ENCODE peak calls at places on chromosomes 7 and 10, in seven cellular contexts. E is mesenchymal stem cell, G is neuronal stem cell, T is IMR-90, Z is mesendoderm, D is H1, U is trophoblast cell. X is an unnamed sample.
A peak's percentile ranks its signal among the peaks of the same experiment; 100 is the strongest.

GRCh38 chr10:111249925-111250324 is 173.1 kb downstream of the ADRA2A start:
- DNase-seq in D (no peak), G (no peak), T (no peak), U (no peak), E (no peak), Z (no peak), X (no peak)

GRCh38 chr10:96165726-96166125 is 35.6 kb downstream of the ZNF518A start:
- DNase-seq in D (no peak), E (no peak), U (peak; percentile 86), Z (no peak), G (no peak), T (no peak), X (no peak)

GRCh38 chr7:39509441-39509840 is 56.8 kb upstream of the YAE1 start:
- DNase-seq in U (no peak), T (no peak), Z (no peak), G (no peak), E (no peak), D (no peak), X (no peak)

GRCh38 chr7:152699101-152699500 is 23.2 kb upstream of the XRCC2 start:
- DNase-seq in E (no peak), T (no peak), Z (no peak), D (no peak), U (no peak), G (no peak), X (no peak)

GRCh38 chr7:158084555-158084954 is 503.1 kb downstream of the PTPRN2 start:
- DNase-seq in G (no peak), D (no peak), Z (no peak), U (no peak), E (no peak), T (no peak), X (no peak)

GRCh38 chr7:128381161-128381821 is 19.8 kb upstream of the PRRT4 start:
- DNase-seq in D (no peak), E (no peak), Z (peak; percentile 72), G (no peak), T (no peak), U (no peak), X (peak; percentile 85)

GRCh38 chr10:6333973-6334372 is 131.2 kb downstream of the PFKFB3 start:
- DNase-seq in D (no peak), U (no peak), Z (no peak), E (no peak), G (no peak), T (no peak), X (no peak)

GRCh38 chr10:44264244-44264643 is 120.7 kb downstream of the CXCL12 start:
- DNase-seq in D (no peak), G (no peak), E (no peak), U (no peak), T (peak; percentile 17), Z (no peak), X (no peak)

GRCh38 chr7:151735854-151736402 is 141.0 kb downstream of the PRKAG2 start:
- DNase-seq in E (no peak), G (no peak), Z (peak; percentile 69), D (no peak), T (no peak), U (peak; percentile 50), X (no peak)

GRCh38 chr10:98405422-98405821 is 9.6 kb downstream of the PYROXD2 start:
- DNase-seq in G (no peak), T (peak; percentile 54), U (no peak), E (no peak), Z (no peak), D (no peak), X (no peak)

GRCh38 chr7:108813247-108814014 is 243.8 kb downstream of the DNAJB9 start:
- DNase-seq in D (no peak), U (no peak), Z (peak; percentile 14), E (no peak), T (no peak), G (no peak), X (peak; percentile 28)

GRCh38 chr7:18715988-18716387 is 220.4 kb downstream of the HDAC9 start:
- DNase-seq in T (no peak), Z (no peak), G (no peak), U (no peak), E (no peak), D (no peak), X (no peak)
- H3K23ac ChIP-seq in T (no peak overlapping the region), Z (no peak overlapping the region), G (no peak overlapping the region), U (no peak overlapping the region), E (no peak overlapping the region), D (no peak overlapping the region), X (no peak overlapping the region)

GRCh38 chr7:96546426-96546825 is 163.2 kb downstream of the SEM1 start:
- DNase-seq in U (peak; percentile 11), T (no peak), G (no peak), E (no peak), Z (no peak), D (no peak), X (no peak)

GRCh38 chr7:96547371-96547811 is 162.3 kb downstream of the SEM1 start:
- DNase-seq in T (no peak), U (peak; percentile 71), Z (no peak), E (no peak), G (no peak), D (no peak), X (no peak)

GRCh38 chr7:96548664-96549063 is 161.0 kb downstream of the SEM1 start:
- DNase-seq in E (no peak), G (no peak), Z (no peak), D (no peak), T (no peak), U (peak; percentile 71), X (no peak)
- H3K23ac ChIP-seq in E (no peak overlapping the region), G (no peak overlapping the region), Z (no peak overlapping the region), D (no peak overlapping the region), T (no peak overlapping the region), U (no peak overlapping the region), X (no peak overlapping the region)

DNA sequence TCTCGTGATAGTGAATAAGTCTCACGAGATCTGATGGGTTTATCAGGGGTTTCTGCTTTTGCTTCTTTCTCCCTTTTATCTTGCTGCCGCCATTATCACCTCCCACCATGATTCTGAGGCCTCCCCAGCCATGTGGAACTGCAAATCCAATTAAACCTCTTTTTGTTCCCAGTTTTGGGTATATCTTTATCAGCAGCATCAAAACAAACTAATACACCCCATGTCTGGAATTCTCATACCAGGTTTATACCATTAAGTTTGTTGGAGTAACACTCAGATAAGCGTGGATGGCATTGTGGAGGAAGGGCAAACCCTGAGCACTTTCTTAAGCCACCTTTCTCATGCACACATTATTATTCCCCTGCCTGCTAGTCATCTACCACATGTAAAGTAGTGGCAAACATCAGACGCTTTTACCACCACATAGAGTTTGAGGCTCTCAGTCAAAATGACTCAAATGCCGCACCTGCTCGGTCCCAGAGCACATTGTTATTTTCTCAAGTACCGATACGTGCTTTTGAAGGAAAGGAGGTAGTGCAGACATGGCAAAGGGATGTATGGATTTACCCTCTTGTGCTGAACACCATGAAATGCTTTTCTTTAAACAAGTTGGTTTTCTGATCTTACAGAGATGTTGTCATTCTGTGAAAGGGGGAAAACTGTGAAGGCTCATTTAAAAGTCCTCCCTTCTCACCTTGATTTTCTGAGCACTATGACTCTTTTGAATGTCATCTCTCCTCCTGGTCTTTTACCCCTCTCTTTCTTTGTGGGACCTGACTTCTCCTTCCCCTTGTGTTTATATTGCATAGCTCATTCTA is 429.7 kb downstream of the EXOC4 start:
- DNase-seq in G (no peak), U (no peak), D (no peak), Z (peak; percentile 68), T (no peak), E (no peak), X (no peak)
- H3K23ac ChIP-seq in G (no peak overlapping the region), U (no peak overlapping the region), D (no peak overlapping the region), Z (peak overlapping the region; percentile 29), T (no peak overlapping the region), E (no peak overlapping the region), X (no peak overlapping the region)

DNA sequence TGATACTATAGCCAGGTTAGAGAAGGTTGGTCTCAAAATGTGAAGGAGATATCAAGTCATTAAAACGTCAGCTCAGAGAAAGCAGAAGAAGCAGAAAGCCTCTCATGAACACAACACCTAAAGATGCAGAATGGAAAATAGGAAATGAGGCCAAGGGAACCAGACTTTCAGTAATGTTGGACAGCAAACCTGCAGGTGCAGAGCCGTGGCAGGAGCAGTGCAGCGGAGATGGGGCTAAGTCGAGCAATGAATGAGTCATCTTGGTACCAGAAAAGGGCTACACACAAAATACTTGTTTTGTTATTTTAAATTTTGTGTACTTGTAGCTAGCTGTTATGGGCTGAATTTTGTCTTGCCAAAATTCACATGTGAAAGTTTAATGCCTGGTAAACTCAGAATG is 479.6 kb upstream of the POM121L12 start:
- DNase-seq in D (no peak), G (no peak), U (no peak), E (no peak), Z (no peak), T (no peak), X (no peak)
- H3K23ac ChIP-seq in D (no peak overlapping the region), G (no peak overlapping the region), U (no peak overlapping the region), E (no peak overlapping the region), Z (no peak overlapping the region), T (no peak overlapping the region), X (no peak overlapping the region)

X was measured in H9.